ENCODE peak calls at places on chromosomes 2 and 18, in nine cellular contexts. G, S, F, K, A, U, Q, V and D are unnamed samples.

GRCh38 chr2:58655152-58655551 is 414.0 kb upstream of the FANCL start:
- DNase-seq in G (no peak), S (no peak), F (no peak), K (no peak), A (no peak), U (no peak), Q (no peak), V (no peak), D (no peak)

GRCh38 chr2:16747706-16748105 is 82.1 kb upstream of the CYRIA start:
- DNase-seq in G (no peak), S (no peak), F (no peak), K (no peak), A (no peak), U (no peak), Q (no peak), V (no peak), D (no peak)

GRCh38 chr2:50952596-50952995 is 79.3 kb downstream of the NRXN1 start:
- DNase-seq in G (no peak), S (no peak), F (no peak), K (no peak), A (no peak), U (no peak), Q (no peak), V (peak), D (no peak)

GRCh38 chr2:230913812-230914211 is 11.2 kb downstream of the GPR55 start:
- DNase-seq in G (no peak), S (no peak), F (no peak), K (no peak), A (no peak), U (no peak), Q (no peak), V (no peak), D (no peak)

GRCh38 chr2:15173506-15173905 is 387.6 kb downstream of the NBAS start:
- DNase-seq in G (no peak), S (no peak), F (no peak), K (no peak), A (no peak), U (no peak), Q (no peak), V (no peak), D (no peak)

GRCh38 chr2:64731306-64731654 is 77.6 kb upstream of the SERTAD2 start:
- DNase-seq in G (no peak), S (no peak), F (no peak), K (no peak), A (no peak), U (no peak), Q (no peak), V (no peak), D (no peak)

GRCh38 chr2:234178309-234179030 is 128.0 kb downstream of the SPP2 start:
- DNase-seq in G (no peak), S (no peak), F (peak), K (peak), A (peak), U (no peak), Q (no peak), V (peak), D (peak)

GRCh38 chr2:186780701-186781316 is 68.2 kb downstream of the ZSWIM2 start:
- DNase-seq in G (no peak), S (no peak), F (peak), K (peak), A (peak), U (no peak), Q (no peak), V (peak), D (peak)

GRCh38 chr18:43278401-43278800 is 1.1 kb upstream of the SYT4 start:
- DNase-seq in G (no peak), S (no peak), F (peak), K (no peak), A (no peak), U (no peak), Q (no peak), V (no peak), D (no peak)

GRCh38 chr2:207993141-207993763 is 32.1 kb downstream of the PLEKHM3 start:
- DNase-seq in G (no peak), S (no peak), F (no peak), K (peak), A (peak), U (no peak), Q (no peak), V (peak), D (peak)

GRCh38 chr2:199459286-199460100 is 1.8 kb upstream of the SATB2 start:
- DNase-seq in G (peak), S (no peak), F (peak), K (peak), A (peak), U (peak), Q (peak), V (peak), D (peak)